ENCODE peak calls at places on chromosome 12, in nine cellular contexts. I is tibial nerve, K is Peyer's patch, D is HCT116, G is heart left ventricle, Z is vagina, L is K562, E is body of pancreas, H is IMR-90. P is an unnamed sample.

GRCh38 chr12:120257041-120257821 is 8.3 kb downstream of the PXN start:
- DNase-seq in E (peak), Z (no peak), L (no peak), G (peak), D (no peak), H (peak), K (no peak), I (peak), P (no peak)

GRCh38 chr12:90484130-90484529 is 470.8 kb downstream of the CCER1 start:
- DNase-seq in D (no peak), I (no peak), K (no peak), E (no peak), Z (no peak), G (peak), H (no peak), L (no peak), P (no peak)

GRCh38 chr12:47954058-47954457 is 9.3 kb upstream of the TMEM106C start:
- DNase-seq in K (no peak), I (no peak), H (no peak), D (no peak), L (no peak), E (no peak), Z (no peak), G (no peak), P (no peak)

GRCh38 chr12:132600048-132601032 is 10.0 kb downstream of the LRCOL1 start:
- DNase-seq in L (peak), E (peak), G (peak), I (peak), Z (no peak), H (peak), K (peak), D (peak), P (peak)

GRCh38 chr12:104668274-104668718 is 211.5 kb downstream of the CHST11 start:
- DNase-seq in L (no peak), G (peak), D (no peak), K (no peak), Z (no peak), I (no peak), E (no peak), H (peak), P (no peak)

GRCh38 chr12:85440273-85440672 is 160.3 kb downstream of the ALX1 start:
- DNase-seq in I (no peak), G (no peak), D (no peak), H (no peak), Z (no peak), L (no peak), E (no peak), K (no peak), P (no peak)

GRCh38 chr12:110826592-110827200 is 20.1 kb upstream of the CCDC63 start:
- DNase-seq in G (peak), Z (no peak), L (peak), E (peak), I (peak), D (peak), K (peak), H (peak), P (peak)

GRCh38 chr12:27787559-27787958 is 7.5 kb upstream of the MANSC4 start:
- DNase-seq in K (no peak), E (no peak), H (peak), Z (no peak), L (no peak), I (no peak), G (no peak), D (no peak), P (no peak)

GRCh38 chr12:11719678-11720099 is 70.2 kb downstream of the ETV6 start:
- DNase-seq in I (no peak), E (peak), D (no peak), G (peak), L (no peak), K (no peak), Z (no peak), H (peak), P (peak)

GRCh38 chr12:104454997-104455396 is 1.8 kb upstream of the CHST11 start:
- DNase-seq in D (peak), H (peak), K (no peak), I (no peak), L (no peak), Z (no peak), G (no peak), E (no peak), P (no peak)

GRCh38 chr12:57138526-57139272 is 8.7 kb downstream of the LRP1-AS start:
- DNase-seq in I (peak), D (no peak), K (peak), G (peak), H (no peak), E (peak), L (peak), Z (no peak), P (peak)

GRCh38 chr12:1801285-1801975 is 18.9 kb upstream of the LRTM2 start:
- DNase-seq in I (no peak), G (no peak), L (no peak), E (no peak), H (peak), Z (no peak), D (no peak), K (peak), P (peak)

GRCh38 chr12:72300728-72301127 is 28.6 kb downstream of the TRHDE start:
- DNase-seq in K (no peak), Z (no peak), H (no peak), E (no peak), G (no peak), L (no peak), I (no peak), D (no peak), P (no peak)

GRCh38 chr12:132154941-132155770 is 10.9 kb downstream of the NOC4L start:
- DNase-seq in Z (no peak), K (no peak), I (no peak), L (no peak), G (peak), E (no peak), D (no peak), H (no peak), P (no peak)

GRCh38 chr12:115129727-115130126 is 445.8 kb upstream of the TBX3 start:
- DNase-seq in I (no peak), H (no peak), K (no peak), Z (no peak), E (no peak), G (no peak), L (no peak), D (no peak), P (no peak)

GRCh38 chr12:122726056-122726558 is 4.5 kb downstream of the HCAR1 start:
- DNase-seq in H (no peak), L (no peak), E (no peak), I (no peak), Z (no peak), K (no peak), G (no peak), D (peak), P (peak)

GRCh38 chr12:1859643-1860042 is 39.3 kb downstream of the LRTM2 start:
- DNase-seq in E (no peak), G (no peak), K (no peak), D (no peak), I (no peak), L (no peak), H (peak), Z (no peak), P (no peak)

GRCh38 chr12:76455582-76456345 is 103.8 kb downstream of the OSBPL8 start:
- DNase-seq in I (peak), H (peak), L (peak), D (peak), E (peak), K (no peak), Z (no peak), G (no peak), P (peak)

GRCh38 chr12:3658327-3659163 is 94.4 kb downstream of the CRACR2A start:
- DNase-seq in L (peak), I (no peak), E (no peak), K (no peak), H (peak), G (peak), D (no peak), Z (no peak), P (peak)

GRCh38 chr12:131831021-131831571 is 2.9 kb downstream of the MMP17 start:
- DNase-seq in D (no peak), L (no peak), E (no peak), Z (no peak), H (no peak), K (peak), G (no peak), I (no peak), P (peak)

GRCh38 chr12:52200086-52200782 is 8.4 kb upstream of the KRT80 start:
- DNase-seq in E (no peak), H (no peak), K (no peak), I (no peak), Z (no peak), G (no peak), L (peak), D (no peak), P (peak)

GRCh38 chr12:49347307-49348237 is 884 bp downstream of the DNAJC22 start:
- DNase-seq in I (peak), G (peak), Z (no peak), H (peak), E (peak), D (peak), K (peak), L (peak), P (peak)

GRCh38 chr12:105449406-105449805 is 118.9 kb downstream of the C12orf75 start:
- DNase-seq in I (no peak), Z (no peak), D (no peak), L (no peak), G (no peak), H (no peak), E (no peak), K (no peak), P (no peak)

GRCh38 chr12:114186241-114187002 is 219.5 kb downstream of the TBX5 start:
- DNase-seq in K (no peak), I (no peak), L (no peak), D (no peak), G (no peak), E (no peak), H (no peak), Z (no peak), P (no peak)

GRCh38 chr12:73361867-73362230 is 1089.7 kb downstream of the TRHDE start:
- DNase-seq in D (no peak), K (no peak), H (no peak), I (no peak), Z (no peak), E (no peak), G (no peak), L (no peak), P (no peak)
- TF ChIP-seq POLR2A in D (no peak), K (no peak), H (no peak), I (no peak), Z (no peak), E (no peak), G (no peak), L (no peak), P (no peak)

GRCh38 chr12:109069307-109070231 is 17.2 kb downstream of the USP30 start:
- DNase-seq in H (no peak), Z (peak), G (no peak), E (no peak), D (no peak), I (no peak), K (peak), L (no peak), P (peak)

GRCh38 chr12:109065853-109066193 is 13.4 kb downstream of the USP30 start:
- DNase-seq in H (no peak), D (no peak), L (no peak), I (no peak), G (no peak), K (no peak), E (no peak), Z (no peak), P (no peak)

GRCh38 chr12:109064143-109064542 is 11.8 kb downstream of the USP30 start:
- DNase-seq in L (no peak), G (no peak), I (no peak), Z (no peak), D (no peak), E (no peak), K (no peak), H (no peak), P (no peak)

DNA sequence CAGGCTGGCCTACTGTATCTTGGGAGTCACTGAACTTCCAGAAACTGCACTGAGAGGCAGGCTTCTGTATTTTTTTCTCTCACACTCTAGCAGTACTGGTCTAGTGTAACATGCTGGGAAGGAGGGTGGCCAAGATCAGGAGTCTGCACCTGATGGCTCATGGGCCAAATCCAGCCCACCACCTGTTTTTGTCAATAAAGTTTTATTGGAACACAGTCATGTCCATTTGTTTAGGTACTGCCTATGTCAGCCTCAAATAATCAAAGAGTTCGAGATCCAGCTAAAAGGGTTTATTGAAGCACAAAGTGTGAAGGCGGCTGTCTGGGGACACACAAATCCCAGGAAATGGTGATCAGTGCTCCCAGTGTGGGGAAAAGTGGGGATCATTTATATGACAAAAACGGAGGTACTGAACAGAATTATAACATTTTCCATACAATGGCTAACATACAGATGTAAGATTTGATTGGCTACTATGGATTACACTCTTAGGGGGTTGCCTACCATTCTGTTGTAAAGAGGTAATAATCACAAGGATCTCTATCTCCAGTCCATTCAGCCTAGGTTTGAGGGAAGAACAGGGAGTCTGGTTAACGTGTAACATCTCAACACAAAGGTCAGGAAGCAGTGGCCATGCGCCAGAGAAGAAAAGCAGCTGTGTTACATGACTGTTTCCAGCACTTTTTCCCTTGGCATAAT is 12.9 kb downstream of the USP30 start:
- DNase-seq in L (no peak), Z (no peak), I (no peak), D (no peak), H (no peak), E (peak), G (no peak), K (peak), P (no peak)
- TF ChIP-seq POLR2A in L (no peak), Z (no peak), I (no peak), D (no peak), H (no peak), E (no peak), G (no peak), K (no peak), P (no peak)

GRCh38 chr12:124741211-124741610 is 122.5 kb downstream of the SCARB1 start:
- DNase-seq in G (peak), E (no peak), L (no peak), Z (no peak), K (no peak), I (no peak), D (no peak), H (no peak), P (no peak)

GRCh38 chr12:124742702-124743101 is 121.0 kb downstream of the SCARB1 start:
- DNase-seq in I (no peak), L (no peak), H (no peak), K (no peak), G (no peak), D (no peak), E (no peak), Z (no peak), P (no peak)

GRCh38 chr12:124740691-124741137 is 123.0 kb downstream of the SCARB1 start:
- DNase-seq in G (peak), L (peak), Z (no peak), H (peak), I (no peak), E (no peak), D (peak), K (no peak), P (no peak)

GRCh38 chr12:124743479-124744272 is 120.0 kb downstream of the SCARB1 start:
- DNase-seq in E (no peak), I (no peak), G (no peak), Z (no peak), K (no peak), L (no peak), D (no peak), H (no peak), P (no peak)

DNA sequence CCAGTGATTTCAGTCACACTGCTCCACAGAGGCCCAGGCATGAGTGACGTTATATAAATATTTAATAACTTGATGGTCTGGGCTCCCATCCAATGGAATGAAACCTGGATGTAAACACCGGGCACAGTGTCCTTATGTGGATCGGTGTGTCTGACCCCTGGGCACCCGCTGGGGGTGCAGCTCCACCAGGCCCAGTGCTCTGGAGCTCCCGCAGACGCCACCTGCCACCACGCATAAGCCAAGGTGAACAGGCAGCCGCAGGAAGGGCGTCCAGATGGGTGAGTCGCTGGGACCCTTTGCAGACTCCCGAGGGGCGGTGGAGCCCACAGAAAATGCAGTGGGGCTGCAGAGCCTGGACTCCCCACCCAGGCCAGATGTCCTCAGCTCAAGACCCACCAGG is 121.6 kb downstream of the SCARB1 start:
- DNase-seq in L (no peak), K (no peak), D (no peak), G (peak), E (no peak), H (no peak), Z (no peak), I (no peak), P (no peak)
- TF ChIP-seq POLR2A in L (no peak), K (no peak), D (no peak), G (no peak), E (no peak), H (no peak), Z (no peak), I (no peak), P (no peak)

DNA sequence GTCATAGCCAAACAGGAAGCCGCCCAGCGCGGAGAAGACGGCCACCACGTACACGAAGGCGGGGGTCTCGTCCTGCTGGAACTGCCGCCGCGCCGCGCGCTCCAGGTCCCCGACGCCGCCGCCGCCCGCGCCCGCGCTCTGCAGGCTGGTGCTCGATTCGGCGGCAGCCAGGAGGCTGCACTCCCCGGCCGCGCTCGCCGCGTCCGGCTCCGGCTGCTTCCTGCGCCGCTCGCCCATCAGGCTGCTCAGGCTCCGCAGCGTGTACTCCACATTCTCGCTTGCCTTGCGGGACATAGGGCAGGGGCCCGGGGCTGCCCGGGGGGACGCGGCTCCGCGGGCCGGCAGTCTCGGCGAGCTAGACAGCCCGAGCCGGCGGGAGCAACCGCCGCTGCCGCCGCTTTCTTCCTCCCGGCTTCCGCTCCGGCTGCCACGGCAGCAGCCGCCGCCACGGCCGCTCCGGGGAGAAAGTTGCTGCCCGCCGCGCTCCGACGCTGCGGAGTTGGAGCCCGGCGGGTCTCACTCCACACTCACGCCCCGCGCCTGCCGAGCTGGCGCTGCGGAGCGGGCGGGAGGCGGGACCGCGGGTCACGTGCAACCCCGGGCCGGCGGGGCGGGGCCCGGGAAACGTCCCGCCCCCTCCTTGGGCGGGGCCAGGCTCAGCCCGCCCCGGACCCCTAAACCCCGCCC is at the start of gene SLC2A13:
- DNase-seq in D (peak), G (peak), E (peak), K (peak), H (peak), L (peak), Z (no peak), I (peak), P (peak)
- TF ChIP-seq POLR2A in D (no peak), G (no peak), E (peak), K (peak), H (peak), L (peak), Z (peak), I (peak), P (peak)

DNA sequence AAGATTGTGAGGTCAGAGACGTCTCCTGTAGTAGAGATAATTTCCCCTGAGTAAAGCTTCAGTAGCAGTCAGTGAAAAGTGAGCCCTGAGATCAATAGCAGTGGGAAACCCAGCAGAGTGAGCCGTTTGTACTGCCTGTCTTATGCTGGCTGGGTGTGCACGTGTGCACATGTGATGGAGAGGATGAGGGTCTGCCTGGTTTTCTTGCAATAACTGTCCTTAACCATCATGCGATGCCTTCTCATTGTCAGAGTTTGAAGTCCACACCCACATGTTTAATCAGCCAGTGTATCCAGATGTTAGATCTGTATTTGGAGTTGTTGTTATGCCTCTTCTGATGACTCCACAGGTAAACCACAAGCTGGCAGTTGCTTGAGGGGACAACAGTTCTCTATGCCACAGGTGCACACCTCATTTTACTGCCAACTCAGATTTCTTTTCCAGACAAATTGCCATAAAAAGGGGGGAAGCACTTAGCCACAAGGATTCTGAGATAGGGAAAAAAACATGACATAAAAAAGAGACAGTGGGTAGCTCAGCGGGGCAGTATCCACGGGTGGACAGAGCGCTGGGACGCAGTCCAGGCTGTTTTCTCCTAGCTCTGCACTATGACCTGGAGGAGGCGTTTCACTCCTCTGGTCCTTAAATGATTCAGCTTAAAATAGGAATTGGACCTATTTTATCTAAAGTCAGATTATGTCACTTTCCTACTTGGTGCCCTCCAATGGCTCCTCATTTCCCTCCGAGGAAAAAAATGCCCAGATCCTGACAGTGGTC is 192.3 kb downstream of the ANO6 start:
- DNase-seq in L (no peak), H (no peak), G (no peak), K (no peak), D (no peak), Z (no peak), I (no peak), E (no peak), P (no peak)
- TF ChIP-seq POLR2A in L (no peak), H (no peak), G (no peak), K (no peak), D (no peak), Z (no peak), I (no peak), E (no peak), P (no peak)

GRCh38 chr12:75390899-75391538 is at the start of gene GLIPR1L2:
- DNase-seq in D (peak), I (peak), K (peak), E (peak), G (peak), L (peak), H (peak), Z (no peak), P (peak)
- TF ChIP-seq POLR2A in D (peak), I (peak), K (peak), E (peak), G (no peak), L (no peak), H (no peak), Z (peak), P (peak)

P was measured in NB4.